ENCODE peak calls at places on chromosomes 13 and 19, in ten cellular contexts. One of them, this sample, is unnamed.

GRCh38 chr19:47272448-47273312 is 2.0 kb upstream of the INAFM1 start:
- DNase-seq in RWPE1: no peak
- DNase-seq in ovary: peak
- DNase-seq in body of pancreas: peak
- DNase-seq in hepatocyte: no peak
- DNase-seq in HFFc6: no peak
- DNase-seq in tibial artery: peak
- DNase-seq in fibroblast of the aortic adventitia: peak
- DNase-seq in Calu3: no peak
- DNase-seq in nephron progenitor cell: no peak
- DNase-seq in this sample: no peak

GRCh38 chr13:98044301-98044700 is 90.8 kb downstream of the IPO5 start:
- DNase-seq in Calu3: no peak
- DNase-seq in tibial artery: no peak
- DNase-seq in body of pancreas: no peak
- DNase-seq in nephron progenitor cell: no peak
- DNase-seq in HFFc6: no peak
- DNase-seq in fibroblast of the aortic adventitia: no peak
- DNase-seq in RWPE1: no peak
- DNase-seq in ovary: no peak
- DNase-seq in hepatocyte: no peak
- DNase-seq in this sample: no peak

GRCh38 chr13:27928805-27929753 is 9.3 kb downstream of the PDX1 start:
- DNase-seq in body of pancreas: no peak
- DNase-seq in RWPE1: no peak
- DNase-seq in fibroblast of the aortic adventitia: no peak
- DNase-seq in tibial artery: no peak
- DNase-seq in HFFc6: no peak
- DNase-seq in Calu3: no peak
- DNase-seq in nephron progenitor cell: no peak
- DNase-seq in ovary: no peak
- DNase-seq in hepatocyte: no peak
- DNase-seq in this sample: no peak

GRCh38 chr19:927044-927706 is 1.3 kb downstream of the ARID3A start:
- DNase-seq in Calu3: no peak
- DNase-seq in body of pancreas: peak
- DNase-seq in fibroblast of the aortic adventitia: peak
- DNase-seq in RWPE1: no peak
- DNase-seq in nephron progenitor cell: peak
- DNase-seq in tibial artery: peak
- DNase-seq in ovary: peak
- DNase-seq in HFFc6: no peak
- DNase-seq in hepatocyte: peak
- DNase-seq in this sample: no peak

GRCh38 chr19:17633700-17634099 is 54.5 kb downstream of the UNC13A start:
- DNase-seq in ovary: no peak
- DNase-seq in body of pancreas: no peak
- DNase-seq in hepatocyte: no peak
- DNase-seq in fibroblast of the aortic adventitia: no peak
- DNase-seq in tibial artery: no peak
- DNase-seq in nephron progenitor cell: no peak
- DNase-seq in Calu3: no peak
- DNase-seq in RWPE1: no peak
- DNase-seq in HFFc6: no peak
- DNase-seq in this sample: no peak

GRCh38 chr13:110018009-110018408 is 231.6 kb upstream of the IRS2 start:
- DNase-seq in HFFc6: no peak
- DNase-seq in nephron progenitor cell: no peak
- DNase-seq in RWPE1: no peak
- DNase-seq in ovary: no peak
- DNase-seq in body of pancreas: no peak
- DNase-seq in tibial artery: no peak
- DNase-seq in fibroblast of the aortic adventitia: no peak
- DNase-seq in hepatocyte: no peak
- DNase-seq in Calu3: no peak
- DNase-seq in this sample: no peak

GRCh38 chr13:100436099-100436498 is 152.5 kb downstream of the GGACT start:
- DNase-seq in RWPE1: no peak
- DNase-seq in nephron progenitor cell: no peak
- DNase-seq in body of pancreas: no peak
- DNase-seq in HFFc6: no peak
- DNase-seq in ovary: no peak
- DNase-seq in tibial artery: no peak
- DNase-seq in fibroblast of the aortic adventitia: no peak
- DNase-seq in Calu3: no peak
- DNase-seq in hepatocyte: no peak
- DNase-seq in this sample: no peak

GRCh38 chr19:33376423-33376822 is 2.9 kb downstream of the CEBPG start:
- DNase-seq in Calu3: peak
- DNase-seq in RWPE1: peak
- DNase-seq in tibial artery: peak
- DNase-seq in hepatocyte: peak
- DNase-seq in body of pancreas: peak
- DNase-seq in HFFc6: peak
- DNase-seq in fibroblast of the aortic adventitia: peak
- DNase-seq in nephron progenitor cell: no peak
- DNase-seq in ovary: peak
- DNase-seq in this sample: no peak

GRCh38 chr13:49419292-49419691 is 24.6 kb downstream of the CAB39L start:
- DNase-seq in nephron progenitor cell: no peak
- DNase-seq in hepatocyte: no peak
- DNase-seq in tibial artery: no peak
- DNase-seq in HFFc6: no peak
- DNase-seq in RWPE1: no peak
- DNase-seq in ovary: peak
- DNase-seq in Calu3: no peak
- DNase-seq in body of pancreas: no peak
- DNase-seq in fibroblast of the aortic adventitia: no peak
- DNase-seq in this sample: no peak

GRCh38 chr13:22128413-22129198 is 457.7 kb downstream of the FGF9 start:
- DNase-seq in Calu3: no peak
- DNase-seq in hepatocyte: no peak
- DNase-seq in ovary: no peak
- DNase-seq in RWPE1: no peak
- DNase-seq in HFFc6: no peak
- DNase-seq in fibroblast of the aortic adventitia: no peak
- DNase-seq in body of pancreas: no peak
- DNase-seq in nephron progenitor cell: no peak
- DNase-seq in tibial artery: no peak
- DNase-seq in this sample: no peak

GRCh38 chr19:4578552-4579248 is 19.2 kb upstream of the SEMA6B start:
- DNase-seq in hepatocyte: peak
- DNase-seq in nephron progenitor cell: no peak
- DNase-seq in ovary: no peak
- DNase-seq in Calu3: no peak
- DNase-seq in fibroblast of the aortic adventitia: no peak
- DNase-seq in tibial artery: no peak
- DNase-seq in body of pancreas: no peak
- DNase-seq in RWPE1: no peak
- DNase-seq in HFFc6: no peak
- DNase-seq in this sample: no peak

GRCh38 chr19:4581381-4582111 is 22.1 kb upstream of the SEMA6B start:
- DNase-seq in HFFc6: no peak
- DNase-seq in RWPE1: no peak
- DNase-seq in hepatocyte: no peak
- DNase-seq in Calu3: no peak
- DNase-seq in tibial artery: no peak
- DNase-seq in ovary: no peak
- DNase-seq in fibroblast of the aortic adventitia: peak
- DNase-seq in nephron progenitor cell: peak
- DNase-seq in body of pancreas: no peak
- DNase-seq in this sample: no peak

GRCh38 chr19:4580961-4581380 is 21.5 kb upstream of the SEMA6B start:
- DNase-seq in body of pancreas: no peak
- DNase-seq in fibroblast of the aortic adventitia: no peak
- DNase-seq in tibial artery: no peak
- DNase-seq in Calu3: no peak
- DNase-seq in RWPE1: no peak
- DNase-seq in nephron progenitor cell: peak
- DNase-seq in HFFc6: no peak
- DNase-seq in hepatocyte: no peak
- DNase-seq in ovary: no peak
- DNase-seq in this sample: no peak

GRCh38 chr19:4579389-4579788 is 19.9 kb upstream of the SEMA6B start:
- DNase-seq in HFFc6: no peak
- DNase-seq in Calu3: no peak
- DNase-seq in fibroblast of the aortic adventitia: no peak
- DNase-seq in nephron progenitor cell: no peak
- DNase-seq in ovary: no peak
- DNase-seq in hepatocyte: no peak
- DNase-seq in body of pancreas: no peak
- DNase-seq in RWPE1: no peak
- DNase-seq in tibial artery: no peak
- DNase-seq in this sample: no peak

DNA sequence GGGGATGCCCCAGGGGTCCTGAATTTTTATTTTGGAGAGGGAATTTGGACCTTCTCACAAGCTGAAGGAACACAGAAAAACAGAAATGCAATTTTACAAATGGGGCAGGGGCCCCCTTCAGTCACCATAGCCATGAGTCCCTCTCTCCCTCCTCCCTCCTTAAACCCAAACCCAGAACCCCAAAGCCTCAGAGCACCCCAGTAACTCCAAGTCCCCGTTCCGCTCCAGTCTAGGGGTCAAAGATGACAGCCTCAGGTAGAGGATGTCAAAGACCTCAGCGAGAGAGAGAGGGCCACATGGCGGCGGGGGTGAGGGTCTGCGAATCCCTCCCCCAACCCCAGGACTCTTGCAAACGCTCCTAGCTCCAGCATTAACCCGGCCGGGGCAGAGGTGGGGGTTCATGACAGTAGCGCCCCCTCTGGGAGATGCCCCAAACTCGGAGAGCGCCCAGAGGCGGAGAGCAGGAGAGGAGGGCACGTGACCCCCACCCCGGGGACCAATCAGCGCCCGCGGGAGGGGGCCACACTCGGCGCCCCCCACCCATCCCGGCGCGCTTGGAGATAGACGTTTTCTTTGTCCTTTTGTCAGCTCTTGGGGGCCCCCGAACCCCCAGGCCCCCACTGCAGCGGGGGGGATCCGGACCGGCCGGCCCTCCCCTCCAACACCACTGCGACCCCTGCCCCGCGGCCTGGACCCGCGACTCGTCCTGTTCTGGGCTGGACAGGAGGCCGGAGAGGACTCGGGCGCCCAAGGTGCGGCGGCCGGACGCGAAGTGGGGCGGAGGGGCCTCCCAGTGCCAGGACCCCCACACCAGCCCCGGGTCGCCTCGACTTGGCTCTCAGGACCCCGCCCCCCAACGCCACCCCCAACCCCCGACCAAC is 20.8 kb upstream of the SEMA6B start:
- DNase-seq in ovary: no peak
- DNase-seq in hepatocyte: peak
- DNase-seq in fibroblast of the aortic adventitia: no peak
- DNase-seq in RWPE1: no peak
- DNase-seq in nephron progenitor cell: peak
- DNase-seq in tibial artery: no peak
- DNase-seq in HFFc6: no peak
- DNase-seq in Calu3: no peak
- DNase-seq in body of pancreas: no peak
- DNase-seq in this sample: no peak
- TF ChIP-seq CTCF in ovary: no peak
- TF ChIP-seq CTCF in hepatocyte: peak
- TF ChIP-seq CTCF in fibroblast of the aortic adventitia: peak
- TF ChIP-seq CTCF in RWPE1: no peak
- TF ChIP-seq CTCF in nephron progenitor cell: no peak
- TF ChIP-seq CTCF in tibial artery: no peak
- TF ChIP-seq CTCF in HFFc6: peak
- TF ChIP-seq CTCF in Calu3: no peak
- TF ChIP-seq CTCF in body of pancreas: no peak
- TF ChIP-seq CTCF in this sample: no peak

GRCh38 chr13:36981156-36981743 is 17.9 kb downstream of the ALG5 start:
- DNase-seq in fibroblast of the aortic adventitia: peak
- DNase-seq in body of pancreas: no peak
- DNase-seq in nephron progenitor cell: no peak
- DNase-seq in ovary: no peak
- DNase-seq in hepatocyte: peak
- DNase-seq in tibial artery: no peak
- DNase-seq in RWPE1: peak
- DNase-seq in HFFc6: peak
- DNase-seq in Calu3: no peak
- DNase-seq in this sample: no peak
- TF ChIP-seq CTCF in fibroblast of the aortic adventitia: peak
- TF ChIP-seq CTCF in body of pancreas: no peak
- TF ChIP-seq CTCF in nephron progenitor cell: peak
- TF ChIP-seq CTCF in ovary: peak
- TF ChIP-seq CTCF in hepatocyte: peak
- TF ChIP-seq CTCF in tibial artery: peak
- TF ChIP-seq CTCF in RWPE1: peak
- TF ChIP-seq CTCF in HFFc6: peak
- TF ChIP-seq CTCF in Calu3: peak
- TF ChIP-seq CTCF in this sample: peak

DNA sequence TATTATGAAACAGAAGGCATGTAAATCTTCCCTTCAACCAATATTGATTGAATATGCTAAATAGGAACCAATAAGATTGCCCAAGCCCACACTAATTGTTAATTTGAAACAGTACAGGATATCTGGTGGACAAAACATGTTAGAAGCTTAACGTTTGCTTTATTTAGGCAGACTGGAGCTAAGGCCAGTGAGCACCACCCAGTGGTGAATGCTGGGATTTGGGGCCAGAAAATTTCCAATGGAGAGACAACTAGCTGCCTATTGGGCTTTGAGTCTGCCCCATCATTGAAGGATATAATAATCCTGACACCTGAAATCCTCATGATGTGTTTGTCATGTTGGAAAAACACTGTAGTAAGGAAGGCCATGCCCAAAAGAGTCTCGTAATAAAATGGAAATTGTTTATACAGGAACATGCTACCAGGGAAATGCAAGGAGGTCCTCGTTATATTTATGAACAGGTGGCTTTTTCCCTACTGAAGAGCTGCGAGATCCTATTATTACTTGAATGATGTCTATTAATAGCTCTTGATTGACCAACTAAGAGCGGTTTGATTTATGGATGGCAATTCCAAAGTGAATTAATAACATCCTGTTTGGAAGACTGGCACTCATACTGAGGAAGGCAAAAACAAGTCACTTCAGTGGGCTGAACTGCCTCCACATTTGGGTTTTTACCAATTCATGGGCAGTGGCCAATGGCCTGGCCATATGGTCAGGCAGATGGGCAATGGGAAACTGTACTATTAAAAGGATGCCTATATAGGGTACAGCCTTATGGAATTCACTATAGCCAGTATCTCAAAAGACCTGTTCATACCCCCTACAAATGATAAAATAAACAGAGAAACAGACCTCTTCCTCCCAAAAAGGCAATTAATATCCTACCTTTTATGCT is 8.7 kb downstream of the SIGLECL1 start:
- DNase-seq in body of pancreas: peak
- DNase-seq in tibial artery: peak
- DNase-seq in RWPE1: peak
- DNase-seq in fibroblast of the aortic adventitia: peak
- DNase-seq in HFFc6: peak
- DNase-seq in ovary: no peak
- DNase-seq in nephron progenitor cell: peak
- DNase-seq in hepatocyte: peak
- DNase-seq in Calu3: peak
- DNase-seq in this sample: no peak
- TF ChIP-seq CTCF in body of pancreas: no peak
- TF ChIP-seq CTCF in tibial artery: no peak
- TF ChIP-seq CTCF in RWPE1: peak
- TF ChIP-seq CTCF in fibroblast of the aortic adventitia: peak
- TF ChIP-seq CTCF in HFFc6: peak
- TF ChIP-seq CTCF in ovary: no peak
- TF ChIP-seq CTCF in nephron progenitor cell: peak
- TF ChIP-seq CTCF in hepatocyte: peak
- TF ChIP-seq CTCF in Calu3: peak
- TF ChIP-seq CTCF in this sample: peak

GRCh38 chr13:55606045-55606665 is 1534.6 kb upstream of the PRR20A start:
- DNase-seq in HFFc6: no peak
- DNase-seq in tibial artery: no peak
- DNase-seq in RWPE1: no peak
- DNase-seq in Calu3: no peak
- DNase-seq in ovary: no peak
- DNase-seq in body of pancreas: no peak
- DNase-seq in nephron progenitor cell: no peak
- DNase-seq in hepatocyte: no peak
- DNase-seq in fibroblast of the aortic adventitia: no peak
- DNase-seq in this sample: no peak
- TF ChIP-seq CTCF in HFFc6: no peak
- TF ChIP-seq CTCF in tibial artery: no peak
- TF ChIP-seq CTCF in RWPE1: no peak
- TF ChIP-seq CTCF in Calu3: no peak
- TF ChIP-seq CTCF in ovary: no peak
- TF ChIP-seq CTCF in body of pancreas: no peak
- TF ChIP-seq CTCF in nephron progenitor cell: no peak
- TF ChIP-seq CTCF in hepatocyte: no peak
- TF ChIP-seq CTCF in fibroblast of the aortic adventitia: no peak
- TF ChIP-seq CTCF in this sample: no peak